ENCODE peak calls at places on chromosome 2, in eight cellular contexts. P, O, E, Z, W, K, N and B are unnamed samples.

GRCh38 chr2:14074691-14075090 is 557.8 kb upstream of the LRATD1 start:
- DNase-seq in O (no peak), K (no peak), Z (no peak), N (no peak), W (no peak), P (no peak), E (no peak), B (no peak)

GRCh38 chr2:43266692-43267091 is 40.3 kb upstream of the ZFP36L2 start:
- DNase-seq in K (no peak), W (no peak), E (no peak), Z (no peak), N (no peak), P (no peak), O (no peak), B (no peak)

GRCh38 chr2:211033765-211034164 is 477.4 kb downstream of the CPS1 start:
- DNase-seq in W (no peak), P (no peak), E (no peak), O (no peak), N (no peak), K (no peak), Z (no peak), B (no peak)

GRCh38 chr2:141109633-141110032 is 1021.2 kb downstream of the LRP1B start:
- DNase-seq in Z (no peak), N (no peak), P (no peak), E (no peak), W (no peak), O (peak), K (no peak), B (no peak)

GRCh38 chr2:41879367-41879871 is 168.4 kb upstream of the PKDCC start:
- DNase-seq in O (no peak), P (no peak), K (no peak), N (peak), Z (no peak), E (no peak), W (no peak), B (no peak)

GRCh38 chr2:191276792-191277465 is 31.7 kb downstream of the MYO1B start:
- DNase-seq in P (no peak), O (no peak), W (no peak), N (no peak), Z (no peak), E (no peak), K (no peak), B (no peak)

GRCh38 chr2:120850551-120850950 is 114.9 kb downstream of the GLI2 start:
- DNase-seq in Z (no peak), N (no peak), E (no peak), O (no peak), W (no peak), K (no peak), P (no peak), B (no peak)

GRCh38 chr2:74146929-74147728 is 583 bp downstream of the BOLA3 start:
- DNase-seq in W (no peak), Z (peak), E (peak), N (no peak), P (no peak), O (no peak), K (no peak), B (no peak)